ENCODE peak calls at places on chromosomes 2 and 18, in six cellular contexts. One of them, this sample, is unnamed.
A peak's percentile ranks its signal among the peaks of the same experiment; 100 is the strongest.

GRCh38 chr18:75010260-75010659 is 198.7 kb downstream of the PTGR3 start:
- DNase-seq in GM23248: no peak
- DNase-seq in neural progenitor cell: no peak
- DNase-seq in fibroblast of lung: no peak
- DNase-seq in HCT116: no peak
- DNase-seq in GM12878: no peak
- DNase-seq in this sample: no peak

GRCh38 chr18:3906072-3906471 is 456.1 kb downstream of the TGIF1 start:
- DNase-seq in GM23248: no peak
- DNase-seq in neural progenitor cell: no peak
- DNase-seq in fibroblast of lung: peak; percentile 36
- DNase-seq in HCT116: no peak
- DNase-seq in GM12878: peak; percentile 11
- DNase-seq in this sample: no peak

GRCh38 chr18:25176516-25177042 is 175.4 kb downstream of the ZNF521 start:
- DNase-seq in GM23248: no peak
- DNase-seq in neural progenitor cell: no peak
- DNase-seq in fibroblast of lung: no peak
- DNase-seq in HCT116: no peak
- DNase-seq in GM12878: no peak
- DNase-seq in this sample: no peak

GRCh38 chr2:57669570-57669969 is 377.0 kb upstream of the VRK2 start:
- DNase-seq in GM23248: no peak
- DNase-seq in neural progenitor cell: no peak
- DNase-seq in fibroblast of lung: no peak
- DNase-seq in HCT116: no peak
- DNase-seq in GM12878: no peak
- DNase-seq in this sample: no peak

GRCh38 chr2:184735611-184736010 is 137.3 kb downstream of the ZNF804A start:
- DNase-seq in GM23248: no peak
- DNase-seq in neural progenitor cell: no peak
- DNase-seq in fibroblast of lung: peak; percentile 44
- DNase-seq in HCT116: no peak
- DNase-seq in GM12878: no peak
- DNase-seq in this sample: no peak

GRCh38 chr18:24602156-24602555 is 141.7 kb downstream of the HRH4 start:
- DNase-seq in GM23248: no peak
- DNase-seq in neural progenitor cell: no peak
- DNase-seq in fibroblast of lung: no peak
- DNase-seq in HCT116: no peak
- DNase-seq in GM12878: no peak
- DNase-seq in this sample: no peak

GRCh38 chr2:18545384-18545783 is 15.1 kb downstream of the RDH14 start:
- DNase-seq in GM23248: peak; percentile 80
- DNase-seq in neural progenitor cell: no peak
- DNase-seq in fibroblast of lung: peak; percentile 73
- DNase-seq in HCT116: no peak
- DNase-seq in GM12878: no peak
- DNase-seq in this sample: no peak

GRCh38 chr18:47397671-47398319 is 146.3 kb upstream of the SKOR2 start:
- DNase-seq in GM23248: no peak
- DNase-seq in neural progenitor cell: peak; percentile 52
- DNase-seq in fibroblast of lung: no peak
- DNase-seq in HCT116: peak; percentile 8
- DNase-seq in GM12878: no peak
- DNase-seq in this sample: peak; percentile 2

GRCh38 chr2:39479696-39480095 is 42.6 kb upstream of the MAP4K3 start:
- DNase-seq in GM23248: no peak
- DNase-seq in neural progenitor cell: no peak
- DNase-seq in fibroblast of lung: no peak
- DNase-seq in HCT116: no peak
- DNase-seq in GM12878: no peak
- DNase-seq in this sample: no peak

GRCh38 chr2:115867024-115867423 is 1424.6 kb downstream of the DPP10 start:
- DNase-seq in GM23248: no peak
- DNase-seq in neural progenitor cell: no peak
- DNase-seq in fibroblast of lung: no peak
- DNase-seq in HCT116: no peak
- DNase-seq in GM12878: no peak
- DNase-seq in this sample: no peak

GRCh38 chr2:196482119-196483065 is 157.1 kb upstream of the CCDC150 start:
- DNase-seq in GM23248: peak; percentile 93
- DNase-seq in neural progenitor cell: no peak
- DNase-seq in fibroblast of lung: peak; percentile 67
- DNase-seq in HCT116: no peak
- DNase-seq in GM12878: no peak
- DNase-seq in this sample: no peak

GRCh38 chr2:144708641-144709040 is 188.7 kb upstream of the ZEB2 start:
- DNase-seq in GM23248: no peak
- DNase-seq in neural progenitor cell: no peak
- DNase-seq in fibroblast of lung: no peak
- DNase-seq in HCT116: no peak
- DNase-seq in GM12878: no peak
- DNase-seq in this sample: no peak

GRCh38 chr18:31030574-31031278 is 11.8 kb downstream of the DSC3 start:
- DNase-seq in GM23248: no peak
- DNase-seq in neural progenitor cell: no peak
- DNase-seq in fibroblast of lung: no peak
- DNase-seq in HCT116: no peak
- DNase-seq in GM12878: no peak
- DNase-seq in this sample: no peak

GRCh38 chr2:174787485-174788205 is 23.4 kb upstream of the CHRNA1 start:
- DNase-seq in GM23248: peak; percentile 99
- DNase-seq in neural progenitor cell: peak; percentile 24
- DNase-seq in fibroblast of lung: peak; percentile 100
- DNase-seq in HCT116: no peak
- DNase-seq in GM12878: no peak
- DNase-seq in this sample: peak; percentile 40

GRCh38 chr2:197803033-197803444 is 1.4 kb upstream of the PLCL1 start:
- DNase-seq in GM23248: peak; percentile 75
- DNase-seq in neural progenitor cell: peak; percentile 58
- DNase-seq in fibroblast of lung: peak; percentile 41
- DNase-seq in HCT116: peak; percentile 45
- DNase-seq in GM12878: peak; percentile 23
- DNase-seq in this sample: no peak

GRCh38 chr2:105329197-105329554 is 359 bp downstream of the TGFBRAP1 start:
- DNase-seq in GM23248: peak; percentile 23
- DNase-seq in neural progenitor cell: no peak
- DNase-seq in fibroblast of lung: no peak
- DNase-seq in HCT116: no peak
- DNase-seq in GM12878: no peak
- DNase-seq in this sample: no peak

GRCh38 chr2:68417931-68418330 is 49.2 kb downstream of the FBXO48 start:
- DNase-seq in GM23248: no peak
- DNase-seq in neural progenitor cell: no peak
- DNase-seq in fibroblast of lung: no peak
- DNase-seq in HCT116: no peak
- DNase-seq in GM12878: no peak
- DNase-seq in this sample: no peak

GRCh38 chr2:68418419-68418818 is 48.7 kb downstream of the FBXO48 start:
- DNase-seq in GM23248: no peak
- DNase-seq in neural progenitor cell: no peak
- DNase-seq in fibroblast of lung: no peak
- DNase-seq in HCT116: no peak
- DNase-seq in GM12878: no peak
- DNase-seq in this sample: no peak

GRCh38 chr2:68416081-68416675 is 50.9 kb downstream of the FBXO48 start:
- DNase-seq in GM23248: no peak
- DNase-seq in neural progenitor cell: no peak
- DNase-seq in fibroblast of lung: no peak
- DNase-seq in HCT116: no peak
- DNase-seq in GM12878: no peak
- DNase-seq in this sample: no peak

GRCh38 chr2:68420254-68420910 is 46.7 kb downstream of the FBXO48 start:
- DNase-seq in GM23248: peak; percentile 7
- DNase-seq in neural progenitor cell: no peak
- DNase-seq in fibroblast of lung: no peak
- DNase-seq in HCT116: no peak
- DNase-seq in GM12878: no peak
- DNase-seq in this sample: peak; percentile 42

GRCh38 chr2:68418855-68419254 is 48.2 kb downstream of the FBXO48 start:
- DNase-seq in GM23248: no peak
- DNase-seq in neural progenitor cell: peak; percentile 26
- DNase-seq in fibroblast of lung: no peak
- DNase-seq in HCT116: no peak
- DNase-seq in GM12878: no peak
- DNase-seq in this sample: no peak
- H3K9ac ChIP-seq in GM23248: no peak overlapping the region
- H3K9ac ChIP-seq in neural progenitor cell: no peak overlapping the region
- H3K9ac ChIP-seq in fibroblast of lung: no peak overlapping the region
- H3K9ac ChIP-seq in HCT116: no peak overlapping the region
- H3K9ac ChIP-seq in GM12878: no peak overlapping the region
- H3K9ac ChIP-seq in this sample: no peak overlapping the region

GRCh38 chr2:19990416-19990728 is 467 bp upstream of the WDR35 start:
- DNase-seq in GM23248: peak; percentile 7
- DNase-seq in neural progenitor cell: no peak
- DNase-seq in fibroblast of lung: no peak
- DNase-seq in HCT116: no peak
- DNase-seq in GM12878: no peak
- DNase-seq in this sample: no peak

GRCh38 chr2:19987936-19988335 is 2.0 kb downstream of the WDR35 start:
- DNase-seq in GM23248: no peak
- DNase-seq in neural progenitor cell: no peak
- DNase-seq in fibroblast of lung: no peak
- DNase-seq in HCT116: no peak
- DNase-seq in GM12878: peak; percentile 31
- DNase-seq in this sample: no peak

GRCh38 chr2:19989342-19989680 is 594 bp downstream of the WDR35 start:
- DNase-seq in GM23248: no peak
- DNase-seq in neural progenitor cell: no peak
- DNase-seq in fibroblast of lung: no peak
- DNase-seq in HCT116: no peak
- DNase-seq in GM12878: no peak
- DNase-seq in this sample: no peak

GRCh38 chr2:19989681-19990415 is at the start of gene WDR35:
- DNase-seq in GM23248: peak; percentile 97
- DNase-seq in neural progenitor cell: peak; percentile 98
- DNase-seq in fibroblast of lung: peak; percentile 83
- DNase-seq in HCT116: peak; percentile 72
- DNase-seq in GM12878: peak; percentile 53
- DNase-seq in this sample: no peak

DNA sequence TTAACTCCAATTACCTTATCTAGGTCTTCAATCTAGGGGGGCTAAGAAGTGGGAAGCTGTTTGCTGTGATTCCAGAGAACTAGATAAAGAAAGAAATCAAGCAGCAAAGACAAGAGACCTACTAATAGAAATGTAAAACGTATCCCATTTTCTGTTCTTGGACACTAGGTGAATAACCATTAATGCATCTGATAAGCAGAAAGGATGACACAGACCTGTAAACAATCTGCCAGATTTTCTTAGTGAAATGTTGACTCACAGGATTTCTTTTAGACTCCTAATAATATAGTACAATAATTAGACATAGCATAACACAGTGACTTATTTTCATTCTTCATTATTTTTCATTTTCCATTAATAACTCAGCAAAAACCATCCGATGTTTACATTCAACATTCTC is 1.3 kb downstream of the WDR35 start:
- DNase-seq in GM23248: peak; percentile 60
- DNase-seq in neural progenitor cell: no peak
- DNase-seq in fibroblast of lung: no peak
- DNase-seq in HCT116: no peak
- DNase-seq in GM12878: no peak
- DNase-seq in this sample: no peak
- H3K4me3 ChIP-seq in GM23248: peak overlapping the region; percentile 87
- H3K4me3 ChIP-seq in neural progenitor cell: peak overlapping the region; percentile 84
- H3K4me3 ChIP-seq in fibroblast of lung: peak overlapping the region; percentile 86
- H3K4me3 ChIP-seq in HCT116: peak overlapping the region; percentile 92
- H3K4me3 ChIP-seq in GM12878: peak overlapping the region; percentile 95
- H3K4me3 ChIP-seq in this sample: peak overlapping the region; percentile 98

GRCh38 chr2:118779362-118779761 is 68.1 kb downstream of the EN1 start:
- DNase-seq in GM23248: peak; percentile 63
- DNase-seq in neural progenitor cell: no peak
- DNase-seq in fibroblast of lung: no peak
- DNase-seq in HCT116: no peak
- DNase-seq in GM12878: no peak
- DNase-seq in this sample: peak; percentile 44

GRCh38 chr2:118772487-118773200 is 74.8 kb downstream of the EN1 start:
- DNase-seq in GM23248: no peak
- DNase-seq in neural progenitor cell: no peak
- DNase-seq in fibroblast of lung: no peak
- DNase-seq in HCT116: no peak
- DNase-seq in GM12878: no peak
- DNase-seq in this sample: no peak

GRCh38 chr2:118769707-118770400 is 77.6 kb downstream of the EN1 start:
- DNase-seq in GM23248: no peak
- DNase-seq in neural progenitor cell: no peak
- DNase-seq in fibroblast of lung: no peak
- DNase-seq in HCT116: no peak
- DNase-seq in GM12878: no peak
- DNase-seq in this sample: no peak

DNA sequence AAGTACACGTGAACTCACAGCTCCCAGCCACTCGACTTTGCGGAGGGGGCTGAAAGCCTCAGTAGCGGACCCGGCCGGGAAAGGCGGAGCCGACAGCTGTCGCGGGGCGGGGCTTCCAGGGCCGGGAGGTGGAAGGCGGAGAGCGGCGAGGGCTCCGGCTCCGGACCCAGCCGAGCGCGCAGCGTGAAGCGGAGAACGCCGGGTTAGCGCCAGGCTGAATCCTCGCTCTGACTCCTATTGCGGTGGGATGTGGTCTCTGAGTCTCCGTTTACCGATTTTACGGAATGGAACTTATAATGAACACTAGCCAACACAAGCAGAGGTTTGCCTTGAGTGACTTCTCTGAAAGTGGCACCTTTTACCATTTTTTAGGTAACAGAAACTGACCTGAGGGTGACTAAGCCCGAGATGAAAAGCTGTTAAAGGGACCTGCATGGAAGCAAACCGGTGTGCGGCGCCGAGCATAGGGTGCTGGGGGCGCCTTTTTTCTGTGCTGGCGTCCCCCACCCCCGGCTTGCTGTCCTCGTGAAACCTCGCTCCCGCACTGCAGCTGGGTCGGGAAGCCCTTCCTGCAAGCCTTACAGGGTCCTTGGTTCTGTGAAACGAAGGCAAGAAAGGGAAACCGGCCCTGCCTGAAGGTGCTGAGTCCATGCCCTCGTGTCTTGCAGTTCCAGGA is 72.9 kb downstream of the EN1 start:
- DNase-seq in GM23248: peak; percentile 85
- DNase-seq in neural progenitor cell: peak; percentile 91
- DNase-seq in fibroblast of lung: peak; percentile 61
- DNase-seq in HCT116: no peak
- DNase-seq in GM12878: no peak
- DNase-seq in this sample: no peak
- H3K9ac ChIP-seq in GM23248: peak overlapping the region; percentile 69
- H3K9ac ChIP-seq in neural progenitor cell: no peak overlapping the region
- H3K9ac ChIP-seq in fibroblast of lung: no peak overlapping the region
- H3K9ac ChIP-seq in HCT116: peak overlapping the region; percentile 39
- H3K9ac ChIP-seq in GM12878: no peak overlapping the region
- H3K9ac ChIP-seq in this sample: peak overlapping the region; percentile 56

DNA sequence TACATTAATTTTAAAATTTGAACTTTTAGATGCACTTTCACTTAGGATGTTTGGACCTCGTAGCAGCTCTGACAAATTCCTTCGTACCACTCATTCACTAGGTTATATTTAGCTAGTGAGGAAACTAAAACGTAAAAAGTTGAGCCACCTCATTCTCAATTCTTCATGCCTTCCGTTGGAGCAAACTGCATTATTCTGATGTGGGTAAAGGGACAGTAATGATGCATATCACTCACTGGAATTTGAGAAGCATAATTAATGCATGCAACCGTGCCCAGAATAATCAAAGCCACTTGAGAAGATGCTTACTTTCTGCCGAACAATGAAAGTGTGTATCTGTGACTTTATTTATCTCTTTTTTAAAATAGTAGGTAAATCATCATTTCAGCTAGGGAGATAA is 2.2 kb downstream of the CNOT9 start:
- DNase-seq in GM23248: peak; percentile 81
- DNase-seq in neural progenitor cell: no peak
- DNase-seq in fibroblast of lung: peak; percentile 58
- DNase-seq in HCT116: no peak
- DNase-seq in GM12878: no peak
- DNase-seq in this sample: no peak
- H3K4me3 ChIP-seq in GM23248: peak overlapping the region; percentile 97
- H3K4me3 ChIP-seq in neural progenitor cell: peak overlapping the region; percentile 66
- H3K4me3 ChIP-seq in fibroblast of lung: peak overlapping the region; percentile 78
- H3K4me3 ChIP-seq in HCT116: no peak overlapping the region
- H3K4me3 ChIP-seq in GM12878: peak overlapping the region; percentile 94
- H3K4me3 ChIP-seq in this sample: peak overlapping the region; percentile 92